ENCODE peak calls at places on chromosomes 16 and 17, in six cellular contexts. X is stomach, N is esophagus muscularis mucosa, K is K562, S is GM12878, F is transverse colon. Q is an unnamed sample.

GRCh38 chr16:85317704-85318103 is 205.4 kb upstream of the CIBAR2 start:
- DNase-seq in F (no peak), N (no peak), X (no peak), K (no peak), S (no peak), Q (no peak)

GRCh38 chr17:30378797-30379302 is at the start of gene CPD:
- DNase-seq in F (peak; percentile 99), S (peak; percentile 69), K (peak; percentile 99), N (peak; percentile 99), X (peak; percentile 99), Q (peak; percentile 98)

GRCh38 chr17:40304464-40304863 is 4.5 kb upstream of the RARA start:
- DNase-seq in F (no peak), K (no peak), S (no peak), X (no peak), N (no peak), Q (peak; percentile 74)

GRCh38 chr16:75648265-75649076 is 898 bp downstream of the TERF2IP start:
- DNase-seq in N (peak; percentile 96), S (no peak), X (peak; percentile 86), F (peak; percentile 88), K (peak; percentile 72), Q (peak; percentile 90)

GRCh38 chr17:30378191-30378796 is 433 bp upstream of the CPD start:
- DNase-seq in X (peak; percentile 40), N (no peak), S (no peak), F (peak; percentile 38), K (peak; percentile 45), Q (peak; percentile 73)

GRCh38 chr17:49434821-49435581 is 20.3 kb upstream of the PHB1 start:
- DNase-seq in F (peak; percentile 31), K (peak; percentile 96), X (peak; percentile 49), N (no peak), S (no peak), Q (no peak)

GRCh38 chr16:85757341-85757822 is 6.5 kb upstream of the C16orf74 start:
- DNase-seq in N (no peak), F (no peak), X (no peak), S (peak; percentile 57), K (no peak), Q (no peak)

GRCh38 chr16:70395345-70395901 is 43.5 kb downstream of the ST3GAL2 start:
- DNase-seq in N (no peak), F (peak; percentile 89), S (no peak), X (peak; percentile 77), K (peak; percentile 74), Q (no peak)

GRCh38 chr17:75300280-75300679 is 11.0 kb upstream of the SLC25A19 start:
- DNase-seq in N (no peak), F (no peak), X (no peak), K (no peak), S (no peak), Q (no peak)

GRCh38 chr17:1033503-1033902 is 36.6 kb downstream of the TIMM22 start:
- DNase-seq in X (no peak), N (no peak), K (no peak), S (no peak), F (no peak), Q (no peak)

GRCh38 chr16:53672461-53672860 is 31.2 kb downstream of the RPGRIP1L start:
- DNase-seq in K (no peak), X (no peak), F (no peak), S (no peak), N (no peak), Q (no peak)

GRCh38 chr17:8285270-8286181 is 2.9 kb upstream of the RANGRF start:
- DNase-seq in K (no peak), F (no peak), X (peak; percentile 80), N (no peak), S (no peak), Q (no peak)

GRCh38 chr16:85564277-85565051 is 48.7 kb upstream of the GSE1 start:
- DNase-seq in F (peak; percentile 54), K (peak; percentile 58), X (no peak), N (no peak), S (no peak), Q (no peak)

GRCh38 chr17:77453613-77454559 is 313.1 kb downstream of the SEC14L1 start:
- DNase-seq in X (peak; percentile 85), F (peak; percentile 89), K (peak; percentile 62), N (no peak), S (no peak), Q (no peak)

DNA sequence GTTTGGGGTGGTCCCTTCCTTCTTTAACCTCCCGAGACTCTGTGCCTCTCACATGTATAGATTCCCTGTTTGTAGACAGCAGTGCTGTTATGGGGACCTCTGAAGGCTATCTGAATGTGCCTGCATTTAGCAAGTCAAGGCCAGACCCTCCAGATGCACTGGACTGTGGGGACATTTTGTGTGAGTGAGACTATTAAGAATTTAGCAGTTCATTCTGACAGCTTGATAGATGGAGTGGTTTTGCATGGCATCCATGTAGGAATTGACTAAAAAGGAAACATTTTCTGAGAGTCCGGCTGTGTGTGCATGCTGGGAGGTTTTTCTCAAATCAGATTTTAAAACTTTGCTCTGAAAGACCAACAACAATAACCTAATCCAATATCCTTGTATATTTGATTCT is 226.3 kb downstream of the MSI2 start:
- DNase-seq in N (no peak), X (no peak), F (no peak), K (no peak), S (no peak), Q (no peak)
- H3K4me3 ChIP-seq in N (no peak overlapping the region), X (no peak overlapping the region), F (no peak overlapping the region), K (no peak overlapping the region), S (no peak overlapping the region), Q (no peak overlapping the region)

GRCh38 chr17:42561908-42562844 is at the start of gene COASY:
- DNase-seq in S (peak; percentile 96), K (peak; percentile 92), N (peak; percentile 98), X (peak; percentile 96), F (peak; percentile 98), Q (peak; percentile 99)
- TF ChIP-seq POLR2AphosphoS5 in S (peak; percentile 90), K (peak; percentile 83), N (peak; percentile 90), X (peak; percentile 98), F (peak; percentile 79), Q (peak; percentile 91)

GRCh38 chr17:68315930-68316329 is 24.6 kb downstream of the ARSG start:
- DNase-seq in X (no peak), K (no peak), F (no peak), S (no peak), N (no peak), Q (no peak)

GRCh38 chr17:68317458-68317857 is 26.2 kb downstream of the ARSG start:
- DNase-seq in K (no peak), N (no peak), S (no peak), F (no peak), X (no peak), Q (no peak)

GRCh38 chr17:68319420-68320162 is 28.3 kb downstream of the ARSG start:
- DNase-seq in K (no peak), S (peak; percentile 20), N (no peak), F (no peak), X (no peak), Q (no peak)

GRCh38 chr17:68320311-68320865 is 29.1 kb downstream of the ARSG start:
- DNase-seq in K (no peak), F (no peak), N (no peak), X (no peak), S (no peak), Q (no peak)

GRCh38 chr17:68318103-68318991 is 27.1 kb downstream of the ARSG start:
- DNase-seq in K (no peak), X (peak; percentile 31), S (no peak), N (no peak), F (no peak), Q (no peak)
- TF ChIP-seq EP300 in K (no peak), X (no peak), S (no peak), N (no peak), F (no peak), Q (no peak)

DNA sequence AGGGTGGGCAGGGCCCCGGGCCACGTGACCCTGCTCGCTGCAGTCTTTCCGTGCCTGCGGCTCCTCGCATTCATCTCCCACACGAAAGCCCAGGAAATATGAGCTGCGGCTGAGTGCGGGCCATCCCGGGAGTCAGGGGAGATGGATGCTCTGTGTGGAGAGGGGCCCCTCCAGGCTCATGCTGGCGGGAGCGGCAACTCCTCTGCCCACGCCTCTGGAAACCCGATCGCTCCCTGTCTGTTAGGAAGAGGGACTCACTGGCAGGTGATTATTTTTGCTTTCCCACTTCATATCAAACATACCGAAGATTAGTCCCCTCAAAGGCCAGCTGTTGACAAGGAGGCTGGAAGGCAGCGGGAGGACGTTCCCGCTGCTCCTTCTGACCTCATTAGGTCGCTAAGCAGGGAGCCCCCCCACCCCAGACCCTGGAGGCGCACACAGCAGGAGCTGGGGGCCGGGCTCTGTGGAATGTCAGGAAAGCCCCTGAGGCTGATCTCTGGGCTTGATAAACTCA is 228.5 kb downstream of the FOXL1 start:
- DNase-seq in N (no peak), S (no peak), F (no peak), X (no peak), K (no peak), Q (peak; percentile 38)
- H3K4me3 ChIP-seq in N (no peak overlapping the region), S (no peak overlapping the region), F (no peak overlapping the region), X (no peak overlapping the region), K (no peak overlapping the region), Q (no peak overlapping the region)

GRCh38 chr16:720507-720989 is 398 bp upstream of the ANTKMT start:
- DNase-seq in F (peak; percentile 46), N (no peak), X (no peak), K (peak; percentile 63), S (no peak), Q (peak; percentile 83)
- TF ChIP-seq POLR2AphosphoS5 in F (no peak), N (no peak), X (no peak), K (no peak), S (no peak), Q (no peak)

DNA sequence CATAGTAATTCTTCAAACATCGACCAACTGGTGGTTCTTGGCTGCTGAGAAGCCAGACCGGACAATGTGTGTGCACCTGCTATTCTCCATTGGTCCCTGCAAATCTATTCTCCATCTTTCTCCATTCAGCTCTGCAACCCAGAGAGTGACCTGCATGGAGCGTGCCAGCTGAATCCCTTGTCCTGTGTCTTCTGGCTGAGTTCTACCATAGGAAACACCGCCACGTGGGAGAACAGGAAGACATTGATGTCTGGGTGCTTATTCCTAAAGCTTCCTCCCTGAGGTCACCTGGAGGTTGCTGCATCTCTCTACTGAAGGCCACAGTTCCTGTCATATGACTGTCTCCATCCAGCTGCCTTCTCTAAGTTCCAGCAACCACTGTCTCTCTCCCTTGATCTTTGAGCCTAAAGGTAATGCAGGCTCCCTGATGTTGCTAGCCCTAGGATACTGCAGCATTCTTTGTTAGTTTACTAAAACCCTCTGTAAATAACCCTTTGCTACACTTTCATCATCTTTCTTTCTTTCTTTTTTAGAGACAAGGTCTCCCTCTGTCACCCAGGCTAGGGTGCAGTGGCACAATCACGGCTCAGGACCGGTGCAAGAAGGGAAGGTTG is 10.6 kb upstream of the SMG1 start:
- DNase-seq in N (no peak), X (no peak), F (no peak), S (no peak), K (no peak), Q (no peak)
- TF ChIP-seq EP300 in N (no peak), X (no peak), F (no peak), S (no peak), K (no peak), Q (no peak)

DNA sequence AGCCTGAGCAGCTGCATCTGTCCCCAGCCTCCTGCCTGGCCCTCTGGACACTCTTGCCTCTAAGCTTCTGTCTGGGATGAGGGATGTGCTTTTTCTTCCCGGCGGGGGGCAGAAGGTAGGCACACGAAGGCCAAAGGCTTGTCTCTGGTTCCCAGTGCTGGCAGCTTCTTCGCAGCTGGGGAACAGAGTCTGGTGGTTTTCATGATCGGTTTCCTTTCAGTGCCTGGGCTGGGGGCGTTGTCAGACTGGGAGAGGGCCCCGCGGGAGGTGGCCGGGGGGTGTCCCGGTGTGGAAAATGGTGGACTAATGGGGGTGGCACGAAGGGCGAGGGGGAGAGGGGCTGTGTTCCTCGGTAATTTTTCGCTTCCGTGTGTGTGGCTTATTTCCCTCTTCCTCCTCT is 988 bp downstream of the RAP1GAP2 start:
- DNase-seq in K (no peak), X (no peak), F (no peak), N (no peak), S (no peak), Q (no peak)
- H3K4me3 ChIP-seq in K (no peak overlapping the region), X (peak overlapping the region; percentile 54), F (no peak overlapping the region), N (no peak overlapping the region), S (no peak overlapping the region), Q (peak overlapping the region; percentile 26)

Q was measured in sigmoid colon.